ENCODE peak calls at places on chromosomes 1 and 21, in five cellular contexts. G, F, B, C and V are unnamed samples.

GRCh38 chr21:16169102-16169511 is 439.3 kb downstream of the USP25 start:
- DNase-seq in G (no peak), F (no peak), B (no peak), C (peak), V (no peak)

GRCh38 chr1:26021647-26022403 is at the start of gene EXTL1:
- DNase-seq in G (no peak), F (no peak), B (no peak), C (peak), V (peak)

GRCh38 chr1:150621497-150622113 is 7.8 kb downstream of the ENSA start:
- DNase-seq in G (peak), F (no peak), B (peak), C (peak), V (peak)

GRCh38 chr1:29193879-29194455 is 12.3 kb upstream of the SRSF4 start:
- DNase-seq in G (no peak), F (no peak), B (no peak), C (no peak), V (no peak)

GRCh38 chr1:9073148-9073547 is 3.7 kb upstream of the SLC2A5 start:
- DNase-seq in G (no peak), F (no peak), B (no peak), C (no peak), V (no peak)

GRCh38 chr21:45304161-45304830 is 16.6 kb upstream of the POFUT2 start:
- DNase-seq in G (no peak), F (no peak), B (no peak), C (no peak), V (no peak)

GRCh38 chr1:234827181-234827580 is 217.2 kb upstream of the IRF2BP2 start:
- DNase-seq in G (no peak), F (no peak), B (no peak), C (peak), V (no peak)

GRCh38 chr1:213987876-213988638 is at the start of gene PROX1:
- DNase-seq in G (peak), F (no peak), B (peak), C (peak), V (peak)

GRCh38 chr1:210438928-210439841 is 110.5 kb downstream of the HHAT start:
- DNase-seq in G (no peak), F (no peak), B (no peak), C (peak), V (no peak)

GRCh38 chr1:206674745-206675175 is 9.9 kb upstream of the MAPKAPK2 start:
- DNase-seq in G (peak), F (no peak), B (peak), C (peak), V (no peak)

GRCh38 chr1:56506314-56506743 is 73.0 kb downstream of the PLPP3 start:
- DNase-seq in G (peak), F (no peak), B (no peak), C (no peak), V (peak)

GRCh38 chr1:54275349-54275748 is 75.4 kb downstream of the MRPL37 start:
- DNase-seq in G (no peak), F (no peak), B (no peak), C (peak), V (peak)

GRCh38 chr1:110291241-110292030 is 47.7 kb upstream of the RBM15 start:
- DNase-seq in G (peak), F (no peak), B (no peak), C (no peak), V (no peak)

GRCh38 chr1:168767885-168768584 is 39.0 kb upstream of the DPT start:
- DNase-seq in G (no peak), F (no peak), B (no peak), C (peak), V (no peak)

GRCh38 chr1:234969630-234970370 is 158.8 kb downstream of the TOMM20 start:
- DNase-seq in G (peak), F (peak), B (no peak), C (peak), V (no peak)

GRCh38 chr1:116376734-116377096 is 3.7 kb downstream of the ATP1A1 start:
- DNase-seq in G (no peak), F (no peak), B (no peak), C (peak), V (no peak)

GRCh38 chr1:15669074-15669473 is 15.0 kb upstream of the PLEKHM2 start:
- DNase-seq in G (no peak), F (no peak), B (no peak), C (no peak), V (no peak)

GRCh38 chr1:155064109-155064812 is 721 bp downstream of the EFNA4 start:
- DNase-seq in G (peak), F (no peak), B (no peak), C (peak), V (peak)

GRCh38 chr1:226425431-226426031 is 17.6 kb upstream of the PARP1 start:
- DNase-seq in G (no peak), F (no peak), B (no peak), C (no peak), V (no peak)

GRCh38 chr1:28893403-28894102 is 20.8 kb upstream of the EPB41 start:
- DNase-seq in G (no peak), F (no peak), B (no peak), C (no peak), V (no peak)

GRCh38 chr1:10909697-10910489 is 102.6 kb upstream of the TARDBP start:
- DNase-seq in G (peak), F (no peak), B (peak), C (peak), V (peak)

GRCh38 chr1:200346744-200347143 is 63.1 kb downstream of the ZNF281 start:
- DNase-seq in G (no peak), F (no peak), B (no peak), C (peak), V (no peak)

GRCh38 chr1:15152318-15153183 is 996 bp upstream of the TMEM51 start:
- DNase-seq in G (peak), F (peak), B (peak), C (peak), V (peak)

GRCh38 chr1:166977951-166978350 is 2.6 kb upstream of the ILDR2 start:
- DNase-seq in G (no peak), F (no peak), B (no peak), C (no peak), V (no peak)

GRCh38 chr1:231814536-231814935 is 187.9 kb downstream of the DISC1 start:
- DNase-seq in G (no peak), F (no peak), B (no peak), C (no peak), V (no peak)

DNA sequence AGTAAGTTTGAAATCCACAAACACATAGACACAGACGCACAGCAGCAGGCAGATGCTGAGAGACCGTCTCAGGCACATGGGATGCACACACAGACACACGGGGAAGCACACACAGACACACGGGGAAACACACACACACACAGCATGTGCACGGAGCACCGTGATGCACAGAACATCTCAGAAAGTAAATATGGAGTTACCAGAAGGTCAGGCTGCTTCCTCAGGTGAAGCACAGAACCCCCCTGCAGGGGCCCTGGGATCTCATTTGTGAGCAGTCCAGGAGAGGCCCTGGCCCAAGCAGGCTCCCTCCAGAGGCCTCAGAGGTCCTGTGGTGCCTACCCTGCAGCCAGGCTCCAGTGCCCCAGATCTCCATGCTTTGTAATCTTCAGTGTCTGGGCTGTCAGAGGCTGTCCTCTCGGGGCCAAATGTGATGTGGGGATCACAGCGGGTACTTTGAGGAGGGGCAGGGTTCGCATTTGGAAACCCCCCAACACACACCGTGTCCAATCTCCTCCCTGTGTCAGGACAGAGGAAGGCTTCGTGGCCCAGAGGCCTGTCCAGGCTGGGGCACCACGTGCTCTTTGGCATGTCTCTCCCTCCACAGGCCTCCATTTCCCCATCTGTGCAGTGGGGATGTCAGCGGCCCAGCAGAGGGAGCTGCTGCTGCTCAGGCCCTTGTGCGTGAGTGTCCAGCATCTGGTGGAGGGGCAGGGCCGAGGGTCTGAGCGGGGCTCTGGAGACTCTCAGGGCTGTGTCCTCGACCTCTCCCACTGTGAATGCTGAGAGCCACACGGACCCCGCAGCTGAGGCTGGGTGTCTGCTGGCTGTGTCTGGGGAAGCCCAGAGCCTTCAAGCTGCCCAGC is 23.0 kb upstream of the PRSS38 start:
- DNase-seq in G (no peak), F (peak), B (no peak), C (no peak), V (no peak)
- TF ChIP-seq CTCF in G (no peak), F (peak), B (no peak), C (peak), V (no peak)

DNA sequence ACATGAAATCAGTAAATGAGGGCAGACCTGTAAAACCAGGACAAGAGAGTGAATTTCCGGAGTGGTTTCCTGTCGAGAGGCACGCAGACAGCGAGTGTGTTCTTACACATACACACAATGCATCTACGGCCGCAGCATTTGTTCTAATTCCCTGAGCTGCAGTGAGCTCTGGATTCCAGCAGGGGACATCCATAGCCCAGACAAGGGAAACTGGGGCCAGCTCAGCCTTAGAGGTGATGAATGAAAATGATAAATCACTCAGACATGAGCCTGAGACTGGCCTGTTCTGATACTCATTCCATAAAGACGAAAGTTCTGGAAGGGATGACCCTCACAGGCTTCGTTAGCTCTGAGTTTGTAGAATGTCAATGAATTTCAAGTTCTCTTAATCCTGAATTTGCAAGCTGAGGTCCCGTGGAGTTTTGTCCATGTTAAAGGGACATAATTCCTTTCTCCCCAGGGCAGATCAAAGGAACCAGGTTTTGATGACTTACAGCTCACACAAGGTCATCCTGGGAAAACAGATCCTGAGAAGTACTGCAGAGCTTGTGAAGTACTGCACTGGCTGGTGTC is 207.9 kb upstream of the C1orf87 start:
- DNase-seq in G (peak), F (peak), B (peak), C (peak), V (peak)
- TF ChIP-seq CTCF in G (peak), F (peak), B (peak), C (peak), V (peak)

GRCh38 chr1:94026869-94027388 is 94.0 kb downstream of the ABCA4 start:
- DNase-seq in G (no peak), F (no peak), B (no peak), C (no peak), V (no peak)

GRCh38 chr1:94029135-94029993 is 91.6 kb downstream of the ABCA4 start:
- DNase-seq in G (no peak), F (no peak), B (no peak), C (no peak), V (no peak)

GRCh38 chr1:94025383-94026340 is 95.3 kb downstream of the ABCA4 start:
- DNase-seq in G (peak), F (no peak), B (peak), C (peak), V (peak)

GRCh38 chr1:94031154-94031553 is 89.8 kb downstream of the ABCA4 start:
- DNase-seq in G (no peak), F (no peak), B (no peak), C (no peak), V (no peak)

GRCh38 chr1:94027735-94028515 is 93.0 kb downstream of the ABCA4 start:
- DNase-seq in G (no peak), F (no peak), B (no peak), C (no peak), V (no peak)
- TF ChIP-seq CTCF in G (no peak), F (no peak), B (no peak), C (no peak), V (no peak)

GRCh38 chr1:162187676-162188075 is 118.2 kb downstream of the NOS1AP start:
- DNase-seq in G (no peak), F (no peak), B (no peak), C (no peak), V (no peak)

GRCh38 chr1:162182090-162182489 is 112.6 kb downstream of the NOS1AP start:
- DNase-seq in G (no peak), F (no peak), B (no peak), C (no peak), V (no peak)

GRCh38 chr1:162189345-162189744 is 119.9 kb downstream of the NOS1AP start:
- DNase-seq in G (no peak), F (no peak), B (no peak), C (no peak), V (no peak)

GRCh38 chr1:162185299-162185698 is 115.8 kb downstream of the NOS1AP start:
- DNase-seq in G (no peak), F (no peak), B (no peak), C (no peak), V (no peak)

DNA sequence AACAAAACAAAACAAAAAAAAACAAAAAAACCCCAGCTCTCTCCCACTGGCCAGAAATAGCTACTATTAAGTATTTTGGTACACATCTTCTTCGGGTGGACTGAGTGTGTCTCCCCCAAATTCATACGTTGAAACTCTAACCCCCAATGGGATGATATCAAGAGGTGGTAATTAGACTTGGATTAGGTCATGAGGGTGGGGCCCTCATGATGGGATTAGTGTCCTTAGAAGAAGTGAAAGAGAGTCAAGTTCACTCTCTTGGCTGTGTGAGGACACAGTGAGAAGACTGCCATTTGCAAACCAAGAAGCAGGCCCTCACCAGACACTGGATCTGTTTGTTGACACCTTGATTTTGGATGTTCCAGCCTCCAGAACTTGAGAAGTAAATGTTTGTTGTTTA is 116.9 kb downstream of the NOS1AP start:
- DNase-seq in G (no peak), F (no peak), B (no peak), C (no peak), V (no peak)
- TF ChIP-seq CTCF in G (no peak), F (no peak), B (no peak), C (no peak), V (no peak)

DNA sequence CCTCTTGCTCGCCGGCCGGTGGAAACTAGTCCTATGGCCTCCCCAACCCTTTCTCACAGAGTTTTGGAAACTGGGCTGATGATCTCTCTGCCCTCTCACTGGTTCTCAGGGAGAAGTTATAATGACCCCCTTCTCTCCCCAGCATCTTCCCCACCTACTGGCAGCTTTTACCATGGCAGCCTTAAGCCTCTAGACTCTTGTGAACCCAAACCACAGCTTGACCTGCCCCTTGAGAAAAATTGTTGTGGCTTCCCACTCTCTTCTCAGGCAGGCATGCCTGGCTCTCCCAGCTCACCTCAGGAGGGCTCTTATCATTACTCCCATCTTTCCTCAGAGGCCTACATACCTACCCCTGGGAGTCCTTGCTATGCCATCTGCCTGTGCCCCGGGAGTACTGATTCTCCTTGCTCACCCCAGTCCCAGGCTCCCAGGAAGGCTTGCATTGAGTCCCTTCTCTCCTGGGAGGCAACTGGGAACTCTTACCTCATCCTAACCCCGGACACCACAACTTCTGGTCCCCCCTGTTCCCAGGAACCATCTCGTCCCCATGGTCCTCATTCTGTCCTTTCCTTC is 1.6 kb downstream of the NSUN4 start:
- DNase-seq in G (no peak), F (no peak), B (peak), C (peak), V (peak)
- TF ChIP-seq CTCF in G (no peak), F (peak), B (no peak), C (peak), V (peak)

DNA sequence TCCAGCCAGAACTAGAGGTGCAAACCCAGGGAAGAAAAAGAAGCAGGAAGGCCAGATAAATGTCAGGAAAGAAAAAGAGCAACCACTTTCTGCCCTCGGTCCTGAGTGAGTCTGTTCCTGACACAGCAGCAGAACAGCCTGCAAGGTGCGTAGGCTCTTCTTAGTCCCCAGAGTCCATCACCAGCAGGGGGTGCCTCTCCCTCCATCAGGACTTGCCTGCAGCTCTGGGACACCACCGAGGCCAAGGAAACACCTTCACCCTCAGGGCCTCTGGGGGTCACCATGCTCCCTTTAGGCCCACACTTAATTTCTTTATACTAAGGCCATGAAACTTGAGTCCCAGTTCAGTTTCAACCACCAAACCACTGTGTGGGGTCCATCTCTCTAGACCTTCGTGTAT is 43.7 kb upstream of the NFASC start:
- DNase-seq in G (peak), F (no peak), B (peak), C (peak), V (peak)
- TF ChIP-seq CTCF in G (peak), F (no peak), B (peak), C (peak), V (peak)